ENCODE peak calls at places on chromosomes 6 and 20, in four cellular contexts. L is stromal cell of bone marrow, Q is lower lobe of right lung, J is OCI-LY7. I is an unnamed sample.

GRCh38 chr6:146943673-146944072 is 260.5 kb upstream of the STXBP5 start:
- DNase-seq in L (no peak), Q (no peak), J (no peak), I (no peak)

GRCh38 chr20:51745804-51746203 is 22.4 kb downstream of the ATP9A start:
- DNase-seq in L (no peak), Q (no peak), J (no peak), I (no peak)

GRCh38 chr6:113187671-113188070 is 669.5 kb upstream of the MARCKS start:
- DNase-seq in L (no peak), Q (no peak), J (no peak), I (no peak)

GRCh38 chr20:35539756-35540212 is 2.1 kb upstream of the ERGIC3 start:
- DNase-seq in L (no peak), Q (peak; percentile 66), J (peak; percentile 99), I (no peak)

GRCh38 chr6:9831783-9832182 is 583.1 kb downstream of the TFAP2A start:
- DNase-seq in L (no peak), Q (no peak), J (no peak), I (no peak)

GRCh38 chr6:101294676-101295075 is 98.8 kb upstream of the GRIK2 start:
- DNase-seq in L (no peak), Q (no peak), J (no peak), I (peak; percentile 39)

GRCh38 chr20:57941121-57941522 is 231.3 kb upstream of the PMEPA1 start:
- DNase-seq in L (no peak), Q (no peak), J (no peak), I (no peak)

GRCh38 chr6:34568341-34568680 is 12.2 kb upstream of the SPDEF start:
- DNase-seq in L (no peak), Q (no peak), J (no peak), I (no peak)

GRCh38 chr6:41677430-41678045 is 39.3 kb downstream of the MDFI start:
- DNase-seq in L (no peak), Q (no peak), J (no peak), I (no peak)

GRCh38 chr6:54910326-54910952 is 63.9 kb downstream of the FAM83B start:
- DNase-seq in L (no peak), Q (no peak), J (no peak), I (no peak)

GRCh38 chr6:124298682-124299081 is 495.0 kb downstream of the NKAIN2 start:
- DNase-seq in L (no peak), Q (no peak), J (no peak), I (no peak)

GRCh38 chr6:135575629-135576028 is 78.1 kb upstream of the AHI1 start:
- DNase-seq in L (no peak), Q (no peak), J (no peak), I (no peak)

GRCh38 chr6:106913111-106913510 is 61.4 kb downstream of the CD24 start:
- DNase-seq in L (no peak), Q (no peak), J (no peak), I (no peak)

GRCh38 chr20:35518975-35519374 is 10.5 kb downstream of the C20orf173 start:
- DNase-seq in L (no peak), Q (no peak), J (no peak), I (no peak)

I was measured in skeletal muscle cell.